ENCODE peak calls at places on chromosomes 13 and 19, in six cellular contexts. One of them, this sample, is unnamed.

GRCh38 chr19:43560687-43561086 is 14.6 kb downstream of the XRCC1 start:
- ATAC-seq in upper lobe of left lung: peak
- ATAC-seq in GM12878: peak
- ATAC-seq in K562: peak
- ATAC-seq in A549: peak
- ATAC-seq in HepG2: peak
- ATAC-seq in this sample: no peak

GRCh38 chr13:24063281-24063851 is 97.2 kb upstream of the SPATA13 start:
- ATAC-seq in HepG2: no peak
- ATAC-seq in GM12878: no peak
- ATAC-seq in K562: no peak
- ATAC-seq in upper lobe of left lung: no peak
- ATAC-seq in A549: no peak
- ATAC-seq in this sample: no peak

GRCh38 chr13:36736119-36736726 is 62.4 kb downstream of the SERTM1 start:
- ATAC-seq in K562: no peak
- ATAC-seq in A549: no peak
- ATAC-seq in HepG2: no peak
- ATAC-seq in GM12878: no peak
- ATAC-seq in upper lobe of left lung: no peak
- ATAC-seq in this sample: no peak

GRCh38 chr13:89199138-89199537 is 1528.0 kb downstream of the SLITRK5 start:
- ATAC-seq in A549: no peak
- ATAC-seq in GM12878: no peak
- ATAC-seq in K562: no peak
- ATAC-seq in HepG2: no peak
- ATAC-seq in upper lobe of left lung: no peak
- ATAC-seq in this sample: no peak

GRCh38 chr19:16261584-16262370 is 62.8 kb upstream of the KLF2 start:
- ATAC-seq in HepG2: no peak
- ATAC-seq in K562: no peak
- ATAC-seq in upper lobe of left lung: no peak
- ATAC-seq in A549: peak
- ATAC-seq in GM12878: no peak
- ATAC-seq in this sample: no peak

GRCh38 chr19:53881482-53882390 is at the start of gene PRKCG:
- ATAC-seq in K562: peak
- ATAC-seq in HepG2: peak
- ATAC-seq in upper lobe of left lung: no peak
- ATAC-seq in A549: peak
- ATAC-seq in GM12878: no peak
- ATAC-seq in this sample: no peak

GRCh38 chr13:33556828-33557227 is 261.1 kb upstream of the RFC3 start:
- ATAC-seq in upper lobe of left lung: no peak
- ATAC-seq in K562: no peak
- ATAC-seq in A549: no peak
- ATAC-seq in HepG2: no peak
- ATAC-seq in GM12878: no peak
- ATAC-seq in this sample: no peak

GRCh38 chr13:114151031-114151430 is 18.6 kb upstream of the RASA3 start:
- ATAC-seq in A549: no peak
- ATAC-seq in upper lobe of left lung: no peak
- ATAC-seq in GM12878: no peak
- ATAC-seq in K562: no peak
- ATAC-seq in HepG2: no peak
- ATAC-seq in this sample: no peak

GRCh38 chr13:83732755-83733154 is 149.5 kb downstream of the SLITRK1 start:
- ATAC-seq in HepG2: no peak
- ATAC-seq in A549: no peak
- ATAC-seq in upper lobe of left lung: no peak
- ATAC-seq in K562: no peak
- ATAC-seq in GM12878: peak
- ATAC-seq in this sample: no peak

DNA sequence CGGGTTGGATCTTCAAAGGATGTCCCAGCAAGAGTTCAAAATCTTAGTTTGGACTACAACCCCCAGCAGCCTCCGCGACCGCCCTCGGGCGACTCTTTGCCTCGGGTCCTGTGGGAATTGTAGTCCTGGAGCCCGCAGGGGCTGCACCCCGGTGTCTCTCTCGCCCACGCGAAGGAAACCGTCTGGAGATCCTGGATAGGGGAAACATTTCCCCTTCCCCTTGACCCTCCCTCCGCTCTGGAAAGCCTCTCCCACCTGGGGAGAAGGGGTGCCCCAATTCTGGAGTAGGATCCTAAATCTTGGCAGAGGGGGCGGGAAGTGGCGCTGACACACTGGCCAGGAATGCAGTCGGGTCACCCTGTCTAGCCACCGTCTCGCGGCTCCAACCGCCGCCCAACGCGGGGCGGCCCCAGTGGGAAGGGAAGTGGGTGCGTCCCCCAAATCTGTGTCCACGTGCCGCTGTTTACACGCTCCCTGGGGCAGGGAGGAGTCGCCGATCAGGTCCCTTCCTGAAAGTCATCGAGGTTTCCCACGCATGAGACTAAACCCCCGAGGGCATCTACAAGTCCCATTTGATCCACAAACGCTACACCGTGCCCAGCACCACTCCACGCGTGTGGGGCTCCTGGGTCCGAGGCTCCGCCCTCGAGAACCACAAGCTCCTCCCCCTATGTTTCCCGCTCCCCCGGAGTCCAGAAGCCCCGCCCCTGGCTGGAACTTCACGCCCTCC is 731 bp upstream of the PPP1R13L start:
- ATAC-seq in upper lobe of left lung: peak
- ATAC-seq in HepG2: peak
- ATAC-seq in GM12878: peak
- ATAC-seq in K562: peak
- ATAC-seq in A549: peak
- ATAC-seq in this sample: peak
- TF ChIP-seq EP300 in upper lobe of left lung: no peak
- TF ChIP-seq EP300 in HepG2: peak
- TF ChIP-seq EP300 in GM12878: no peak
- TF ChIP-seq EP300 in K562: no peak
- TF ChIP-seq EP300 in A549: no peak
- TF ChIP-seq EP300 in this sample: no peak

GRCh38 chr19:44745386-44745831 is 3.1 kb upstream of the BCL3 start:
- ATAC-seq in upper lobe of left lung: no peak
- ATAC-seq in A549: peak
- ATAC-seq in HepG2: no peak
- ATAC-seq in K562: no peak
- ATAC-seq in GM12878: no peak
- ATAC-seq in this sample: peak
- TF ChIP-seq EP300 in upper lobe of left lung: peak
- TF ChIP-seq EP300 in A549: no peak
- TF ChIP-seq EP300 in HepG2: no peak
- TF ChIP-seq EP300 in K562: no peak
- TF ChIP-seq EP300 in GM12878: no peak
- TF ChIP-seq EP300 in this sample: no peak

DNA sequence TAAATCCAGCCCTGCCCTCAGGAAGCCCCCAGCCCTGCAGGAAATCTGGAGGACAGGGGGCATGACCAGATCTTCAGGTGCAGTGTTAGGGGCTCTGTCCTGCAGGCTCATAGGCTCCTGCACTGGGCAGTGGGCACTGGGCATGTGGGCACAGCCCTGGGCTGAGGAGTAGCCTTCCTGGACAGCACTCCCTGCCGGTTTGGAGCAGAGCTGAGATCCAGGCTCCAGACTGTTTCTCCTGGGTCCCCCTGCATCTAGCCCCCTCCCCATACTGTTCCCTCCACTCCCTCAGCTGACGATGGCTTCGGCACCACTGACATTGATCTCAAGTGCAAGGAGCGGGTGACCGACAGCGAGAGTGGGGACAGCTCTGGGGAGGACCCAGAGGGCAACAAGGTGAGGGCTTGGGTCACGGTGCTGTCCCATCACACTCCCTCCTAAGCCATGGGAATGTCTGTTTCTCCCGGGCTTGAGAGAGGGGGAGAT is 12.3 kb upstream of the PRR19 start:
- ATAC-seq in GM12878: no peak
- ATAC-seq in upper lobe of left lung: no peak
- ATAC-seq in K562: no peak
- ATAC-seq in A549: no peak
- ATAC-seq in HepG2: no peak
- ATAC-seq in this sample: no peak
- TF ChIP-seq EP300 in GM12878: no peak
- TF ChIP-seq EP300 in upper lobe of left lung: no peak
- TF ChIP-seq EP300 in K562: no peak
- TF ChIP-seq EP300 in A549: no peak
- TF ChIP-seq EP300 in HepG2: no peak
- TF ChIP-seq EP300 in this sample: no peak

GRCh38 chr19:18150776-18151624 is 2.0 kb upstream of the PIK3R2 start:
- ATAC-seq in GM12878: no peak
- ATAC-seq in A549: no peak
- ATAC-seq in K562: no peak
- ATAC-seq in HepG2: no peak
- ATAC-seq in upper lobe of left lung: no peak
- ATAC-seq in this sample: no peak

GRCh38 chr19:18152444-18152816 is 533 bp upstream of the PIK3R2 start:
- ATAC-seq in HepG2: peak
- ATAC-seq in upper lobe of left lung: peak
- ATAC-seq in GM12878: peak
- ATAC-seq in K562: peak
- ATAC-seq in A549: peak
- ATAC-seq in this sample: peak

GRCh38 chr19:18153555-18154134 is 682 bp downstream of the PIK3R2 start:
- ATAC-seq in upper lobe of left lung: no peak
- ATAC-seq in GM12878: peak
- ATAC-seq in A549: no peak
- ATAC-seq in HepG2: no peak
- ATAC-seq in K562: no peak
- ATAC-seq in this sample: no peak

GRCh38 chr19:18155095-18156087 is 2.4 kb downstream of the PIK3R2 start:
- ATAC-seq in GM12878: no peak
- ATAC-seq in upper lobe of left lung: no peak
- ATAC-seq in A549: no peak
- ATAC-seq in K562: no peak
- ATAC-seq in HepG2: no peak
- ATAC-seq in this sample: no peak

GRCh38 chr19:18152817-18153554 is at the start of gene PIK3R2:
- ATAC-seq in upper lobe of left lung: peak
- ATAC-seq in GM12878: peak
- ATAC-seq in HepG2: peak
- ATAC-seq in K562: peak
- ATAC-seq in A549: peak
- ATAC-seq in this sample: peak
- TF ChIP-seq EP300 in upper lobe of left lung: no peak
- TF ChIP-seq EP300 in GM12878: no peak
- TF ChIP-seq EP300 in HepG2: no peak
- TF ChIP-seq EP300 in K562: no peak
- TF ChIP-seq EP300 in A549: no peak
- TF ChIP-seq EP300 in this sample: no peak

DNA sequence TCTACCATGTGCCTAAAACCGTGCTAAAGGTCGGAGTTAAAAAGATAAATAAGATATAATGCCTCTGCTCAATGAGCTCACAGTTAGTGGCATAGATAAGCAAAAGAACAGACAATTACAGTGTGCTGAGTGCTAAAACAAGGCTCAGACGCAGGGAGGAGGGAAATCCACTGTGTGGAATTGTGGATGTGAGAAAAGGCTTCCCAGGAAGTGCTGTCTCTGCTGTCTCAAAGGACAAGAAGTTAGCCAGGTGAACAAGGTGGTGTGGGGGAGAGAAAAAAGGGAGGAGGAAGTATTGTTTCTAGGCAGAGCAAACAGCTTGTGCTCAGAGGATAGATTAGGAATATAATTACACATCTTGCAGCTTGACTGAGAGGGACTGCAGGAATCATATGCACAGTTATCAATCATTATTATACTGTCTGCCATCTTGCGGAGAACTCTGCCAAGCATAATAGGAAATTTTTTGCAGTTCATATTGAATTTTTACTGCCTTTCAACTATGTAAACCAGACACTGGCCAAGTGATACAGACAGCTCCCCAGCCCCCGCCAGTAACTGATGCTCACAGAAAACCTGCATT is 9.3 kb downstream of the C13orf42 start:
- ATAC-seq in GM12878: no peak
- ATAC-seq in HepG2: no peak
- ATAC-seq in A549: no peak
- ATAC-seq in upper lobe of left lung: no peak
- ATAC-seq in K562: no peak
- ATAC-seq in this sample: no peak
- TF ChIP-seq EP300 in GM12878: no peak
- TF ChIP-seq EP300 in HepG2: no peak
- TF ChIP-seq EP300 in A549: no peak
- TF ChIP-seq EP300 in upper lobe of left lung: no peak
- TF ChIP-seq EP300 in K562: no peak
- TF ChIP-seq EP300 in this sample: no peak